ENCODE peak calls at places on chromosome X, in eight cellular contexts. Z is cardiac fibroblast, E is endodermal cell, D is Calu3, I is HepG2, L is tibial nerve, W is brain microvascular endothelial cell, K is BE2C. S is an unnamed sample.
A peak's percentile ranks its signal among the peaks of the same experiment; 100 is the strongest.

GRCh38 chrX:8607326-8607725 is 124.6 kb downstream of the ANOS1 start:
- DNase-seq in D (no peak), E (no peak), L (no peak), W (peak; percentile 28), I (no peak), K (no peak), Z (peak; percentile 72), S (no peak)

GRCh38 chrX:131746491-131746968 is 202.7 kb downstream of the OR13H1 start:
- DNase-seq in Z (no peak), D (no peak), L (no peak), W (peak; percentile 67), E (peak; percentile 66), K (peak; percentile 77), I (no peak), S (peak; percentile 83)

GRCh38 chrX:110146521-110146920 is 143.6 kb downstream of the TMEM164 start:
- DNase-seq in I (peak; percentile 45), K (peak; percentile 26), Z (peak; percentile 71), D (peak; percentile 28), L (peak; percentile 68), W (peak; percentile 15), E (peak; percentile 68), S (no peak)

GRCh38 chrX:57121162-57121741 is at the start of gene SPIN2B:
- DNase-seq in E (peak; percentile 95), L (peak; percentile 48), I (peak; percentile 83), Z (peak; percentile 82), K (peak; percentile 89), D (peak; percentile 81), W (peak; percentile 73), S (peak; percentile 91)

GRCh38 chrX:23871905-23872546 is 35.7 kb downstream of the APOO start:
- DNase-seq in K (no peak), L (peak; percentile 5), Z (no peak), W (no peak), D (no peak), E (no peak), I (peak; percentile 54), S (no peak)

GRCh38 chrX:119389854-119390501 is 9.2 kb upstream of the SLC25A43 start:
- DNase-seq in K (no peak), W (no peak), E (peak; percentile 53), Z (no peak), I (peak; percentile 11), L (no peak), D (no peak), S (no peak)

GRCh38 chrX:110734894-110735541 is 60.6 kb downstream of the CHRDL1 start:
- DNase-seq in I (no peak), E (no peak), W (no peak), D (no peak), K (no peak), Z (peak; percentile 41), L (no peak), S (no peak)

GRCh38 chrX:65755786-65756185 is 88.3 kb downstream of the MSN start:
- DNase-seq in I (no peak), W (no peak), Z (no peak), E (no peak), D (no peak), L (no peak), K (no peak), S (no peak)

GRCh38 chrX:22520128-22520828 is 247.6 kb downstream of the CBLL2 start:
- DNase-seq in W (no peak), K (no peak), Z (no peak), L (no peak), E (no peak), I (no peak), D (no peak), S (no peak)

GRCh38 chrX:69298466-69299140 is 133.3 kb upstream of the PJA1 start:
- DNase-seq in L (no peak), K (no peak), D (no peak), E (no peak), Z (peak; percentile 45), I (no peak), W (no peak), S (no peak)

GRCh38 chrX:17635231-17635630 is 102.1 kb upstream of the SCML1 start:
- DNase-seq in K (peak; percentile 8), W (peak; percentile 27), Z (peak; percentile 5), E (peak; percentile 90), I (no peak), D (peak; percentile 85), L (no peak), S (peak; percentile 88)

GRCh38 chrX:150774798-150775568 is 81.8 kb downstream of the MTMR1 start:
- DNase-seq in Z (no peak), K (no peak), E (no peak), W (no peak), L (no peak), I (peak; percentile 2), D (no peak), S (peak; percentile 57)

GRCh38 chrX:67353651-67354370 is 190.0 kb upstream of the AR start:
- DNase-seq in L (no peak), I (no peak), K (no peak), E (no peak), D (no peak), W (no peak), Z (no peak), S (no peak)

GRCh38 chrX:143873343-143873742 is 10.5 kb upstream of the UBE2NL start:
- DNase-seq in D (no peak), W (no peak), E (no peak), L (no peak), Z (peak; percentile 44), K (no peak), I (no peak), S (no peak)

GRCh38 chrX:3518870-3519269 is 172.4 kb upstream of the MXRA5 start:
- DNase-seq in W (peak; percentile 92), I (peak; percentile 2), K (no peak), E (no peak), Z (peak; percentile 83), D (peak; percentile 62), L (no peak), S (peak; percentile 86)

GRCh38 chrX:131441033-131441432 is 102.8 kb upstream of the OR13H1 start:
- DNase-seq in L (no peak), Z (no peak), D (no peak), W (no peak), K (no peak), E (no peak), I (peak; percentile 33), S (no peak)

GRCh38 chrX:97524997-97525396 is 641.3 kb downstream of the RPA4 start:
- DNase-seq in L (no peak), E (no peak), W (peak; percentile 10), K (no peak), I (no peak), Z (no peak), D (no peak), S (no peak)

GRCh38 chrX:1418901-1419544 is 27.1 kb upstream of the SLC25A6 start:
- DNase-seq in K (no peak), Z (no peak), W (no peak), E (no peak), D (no peak), L (no peak), I (no peak), S (no peak)

GRCh38 chrX:22373094-22373493 is 100.4 kb downstream of the CBLL2 start:
- DNase-seq in E (no peak), D (no peak), Z (no peak), L (no peak), K (no peak), W (no peak), I (no peak), S (no peak)

GRCh38 chrX:140510895-140511295 is 6.0 kb upstream of the SOX3 start:
- DNase-seq in L (no peak), E (peak; percentile 65), D (no peak), Z (no peak), W (no peak), I (no peak), K (no peak), S (no peak)

GRCh38 chrX:72308566-72309296 is 3.0 kb upstream of the CITED1 start:
- DNase-seq in L (peak; percentile 63), W (peak; percentile 63), Z (peak; percentile 73), E (peak; percentile 91), I (peak; percentile 27), D (peak; percentile 68), K (peak; percentile 74), S (peak; percentile 83)

GRCh38 chrX:100768679-100769338 is 36.9 kb upstream of the SYTL4 start:
- DNase-seq in E (peak; percentile 96), L (peak; percentile 98), K (peak; percentile 75), Z (peak; percentile 74), W (peak; percentile 81), D (peak; percentile 85), I (peak; percentile 49), S (peak; percentile 93)
- TF ChIP-seq CTCF in E (peak; percentile 100), L (peak; percentile 96), K (peak; percentile 98), Z (peak; percentile 94), W (peak; percentile 100), D (peak; percentile 98), I (peak; percentile 90), S (peak; percentile 97)

DNA sequence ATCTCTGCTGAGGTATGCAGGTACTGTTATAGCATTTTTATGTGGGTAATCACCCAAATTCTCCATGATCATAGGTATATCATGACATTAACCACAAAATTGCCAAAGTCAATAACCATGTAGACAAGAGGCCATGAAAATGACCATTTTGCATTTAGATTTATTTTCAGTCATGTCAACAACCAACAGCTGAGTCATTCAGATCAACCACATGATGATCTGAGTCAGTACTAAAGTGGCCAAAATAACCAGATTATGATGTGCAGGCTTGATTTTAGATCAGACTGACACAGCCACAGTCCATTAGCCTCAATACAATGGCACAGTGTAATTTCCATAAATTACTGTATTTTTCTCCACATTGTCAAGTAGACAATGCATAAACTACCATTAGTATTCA is 240.5 kb downstream of the GRIA3 start:
- DNase-seq in D (no peak), K (no peak), Z (peak; percentile 17), W (peak; percentile 43), E (no peak), I (no peak), L (no peak), S (no peak)
- TF ChIP-seq CTCF in D (no peak), K (no peak), Z (no peak), W (no peak), E (no peak), I (no peak), L (no peak), S (no peak)

DNA sequence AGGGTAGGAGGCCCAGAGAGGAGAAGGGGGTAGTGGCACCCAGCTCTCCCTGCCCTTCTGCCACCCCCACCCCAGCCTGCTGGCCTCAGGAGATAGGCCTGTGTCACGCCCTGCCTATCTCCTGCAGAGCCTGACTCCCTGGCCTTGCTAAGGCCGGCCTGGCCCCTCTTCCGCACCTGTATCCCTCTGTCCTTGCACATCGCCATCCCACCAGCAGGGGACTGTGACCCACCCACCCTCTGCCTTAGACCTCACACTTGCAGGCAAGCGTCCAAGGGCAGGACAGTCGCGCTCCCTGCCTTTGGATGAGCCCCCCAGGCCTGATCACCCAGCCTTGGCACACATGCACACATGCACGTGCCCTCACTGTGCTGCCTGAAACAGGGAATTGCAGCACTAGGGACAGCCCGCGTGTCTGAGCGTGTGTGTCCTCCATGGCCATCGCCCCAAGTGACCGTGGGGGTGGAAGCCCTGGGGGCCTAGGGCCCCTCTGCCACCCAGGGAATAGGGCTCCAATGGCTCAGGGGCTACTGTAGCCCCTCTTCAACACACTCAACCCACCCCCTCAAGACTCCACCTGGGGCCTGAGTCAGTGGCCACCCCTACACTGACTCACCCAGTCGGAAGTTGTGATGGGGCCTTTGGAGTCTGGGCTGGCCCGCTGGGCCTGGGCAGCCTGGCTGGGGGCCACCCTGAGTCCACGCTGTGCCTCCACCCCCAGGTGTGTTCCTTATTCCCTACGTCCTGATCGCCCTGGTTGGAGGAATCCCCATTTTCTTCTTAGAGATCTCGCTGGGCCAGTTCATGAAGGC is 2.1 kb downstream of the SLC6A8 start:
- DNase-seq in D (no peak), W (no peak), Z (no peak), L (no peak), K (peak; percentile 64), E (peak; percentile 79), I (no peak), S (no peak)
- TF ChIP-seq CTCF in D (peak; percentile 22), W (peak; percentile 42), Z (peak; percentile 2), L (no peak), K (peak; percentile 44), E (peak; percentile 48), I (peak; percentile 48), S (no peak)

GRCh38 chrX:103063918-103064434 is at the start of gene BEX1:
- DNase-seq in D (peak; percentile 51), Z (peak; percentile 52), K (peak; percentile 91), W (peak; percentile 54), I (peak; percentile 35), L (no peak), E (peak; percentile 86), S (no peak)
- TF ChIP-seq CTCF in D (no peak), Z (no peak), K (no peak), W (no peak), I (no peak), L (no peak), E (no peak), S (no peak)

S was measured in osteocyte.